ENCODE peak calls at places on chromosome 4, in nine cellular contexts. A is NB4, G is GM12891, L is adrenal gland, V is esophagus muscularis mucosa, M is A549, J is suprapubic skin, Q is heart left ventricle, Z is upper lobe of left lung. E is an unnamed sample.

GRCh38 chr4:78069859-78070258 is 12.7 kb downstream of the FRAS1 start:
- DNase-seq in V (no peak), J (no peak), M (no peak), L (no peak), Z (no peak), Q (no peak), G (no peak), A (no peak), E (no peak)

GRCh38 chr4:184102927-184103326 is 114.7 kb downstream of the ENPP6 start:
- DNase-seq in L (no peak), Z (no peak), G (no peak), Q (no peak), A (no peak), J (no peak), M (no peak), V (no peak), E (no peak)

GRCh38 chr4:8747896-8748575 is 123.6 kb downstream of the HMX1 start:
- DNase-seq in Q (no peak), J (peak), M (no peak), V (no peak), G (no peak), L (no peak), Z (no peak), A (no peak), E (no peak)

GRCh38 chr4:161869511-161869910 is 294.3 kb downstream of the FSTL5 start:
- DNase-seq in Z (no peak), J (no peak), Q (no peak), V (no peak), A (no peak), G (no peak), L (no peak), M (no peak), E (no peak)

GRCh38 chr4:36189511-36190226 is 54.6 kb downstream of the ARAP2 start:
- DNase-seq in A (no peak), Q (no peak), Z (no peak), V (no peak), L (no peak), J (no peak), G (no peak), M (no peak), E (no peak)

GRCh38 chr4:8112672-8113071 is 45.9 kb downstream of the ABLIM2 start:
- DNase-seq in M (no peak), Q (no peak), Z (no peak), A (no peak), L (no peak), J (no peak), V (no peak), G (no peak), E (no peak)

GRCh38 chr4:165347647-165348569 is 20.4 kb downstream of the MSMO1 start:
- DNase-seq in L (no peak), Q (no peak), A (no peak), G (no peak), Z (no peak), M (no peak), V (no peak), J (no peak), E (no peak)

GRCh38 chr4:25258980-25259578 is 25.2 kb downstream of the PI4K2B start:
- DNase-seq in M (no peak), Z (no peak), V (no peak), G (no peak), A (no peak), Q (no peak), J (no peak), L (no peak), E (no peak)

GRCh38 chr4:122928930-122929329 is 6.5 kb upstream of the NUDT6 start:
- DNase-seq in A (no peak), G (no peak), V (no peak), Q (no peak), Z (no peak), M (no peak), J (no peak), L (no peak), E (no peak)

GRCh38 chr4:73776363-73776762 is 36.0 kb downstream of the CXCL8 start:
- DNase-seq in G (no peak), Q (peak), A (peak), M (peak), J (no peak), V (no peak), Z (peak), L (peak), E (no peak)

GRCh38 chr4:71857713-71858451 is 74.0 kb upstream of the GC start:
- DNase-seq in A (no peak), Q (no peak), V (no peak), L (no peak), Z (peak), M (no peak), G (no peak), J (no peak), E (peak)

GRCh38 chr4:8392591-8393190 is 47.8 kb downstream of the ACOX3 start:
- DNase-seq in L (no peak), Q (no peak), V (no peak), J (no peak), G (no peak), A (peak), Z (no peak), M (no peak), E (no peak)

GRCh38 chr4:610411-611261 is 14.7 kb upstream of the PDE6B start:
- DNase-seq in L (no peak), M (peak), V (no peak), Z (peak), G (no peak), J (no peak), Q (no peak), A (no peak), E (no peak)

GRCh38 chr4:174005422-174005821 is 278.0 kb downstream of the FBXO8 start:
- DNase-seq in M (peak), G (no peak), Z (no peak), V (no peak), L (no peak), A (no peak), J (no peak), Q (no peak), E (no peak)

GRCh38 chr4:911221-911751 is 20.8 kb downstream of the GAK start:
- DNase-seq in G (no peak), L (no peak), Q (no peak), M (no peak), A (no peak), J (no peak), Z (no peak), V (no peak), E (no peak)

GRCh38 chr4:57110635-57111546 is 706 bp upstream of the IGFBP7 start:
- DNase-seq in J (no peak), A (peak), G (peak), L (no peak), V (peak), M (no peak), Q (peak), Z (peak), E (peak)

GRCh38 chr4:28481565-28481964 is 1620.9 kb downstream of the STIM2 start:
- DNase-seq in Q (no peak), J (no peak), M (no peak), V (no peak), G (no peak), A (no peak), L (no peak), Z (no peak), E (no peak)

GRCh38 chr4:24747234-24747975 is 48.0 kb upstream of the SOD3 start:
- DNase-seq in L (no peak), Q (no peak), M (no peak), G (no peak), A (no peak), Z (no peak), V (no peak), J (no peak), E (no peak)

GRCh38 chr4:3346146-3346545 is 53.3 kb downstream of the RGS12 start:
- DNase-seq in A (peak), Q (no peak), V (no peak), M (peak), L (peak), G (peak), Z (no peak), J (peak), E (peak)

GRCh38 chr4:41693629-41694028 is 54.9 kb downstream of the PHOX2B start:
- DNase-seq in J (no peak), V (no peak), Q (no peak), L (no peak), M (peak), G (no peak), A (peak), Z (no peak), E (peak)

GRCh38 chr4:122772311-122772710 is 39.8 kb downstream of the BBS12 start:
- DNase-seq in A (no peak), J (no peak), G (no peak), L (no peak), V (no peak), M (no peak), Z (no peak), Q (no peak), E (no peak)

DNA sequence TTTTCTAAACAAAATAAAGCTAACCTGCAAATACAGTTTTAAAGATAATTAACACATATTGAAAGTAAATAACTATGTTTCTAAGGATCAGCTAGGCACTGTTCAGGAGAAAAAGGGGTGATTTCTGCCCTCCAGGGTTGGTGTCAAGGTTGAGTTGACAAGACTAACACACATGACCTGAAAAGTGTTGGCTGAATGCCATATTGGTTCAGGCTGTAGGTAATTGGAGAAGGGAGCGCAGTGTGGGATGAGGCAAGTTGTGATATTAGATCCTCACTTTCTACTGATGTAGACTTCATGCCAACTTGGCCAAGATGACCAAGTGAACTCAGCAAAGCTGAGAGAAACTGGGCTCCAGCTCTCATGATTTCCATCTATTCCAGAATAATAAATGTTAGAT is 42.2 kb downstream of the PPM1K start:
- DNase-seq in L (no peak), Z (no peak), G (no peak), V (no peak), J (no peak), Q (no peak), A (no peak), M (no peak), E (no peak)
- TF ChIP-seq POLR2A in L (no peak), Z (no peak), G (no peak), V (no peak), J (no peak), Q (no peak), A (no peak), M (no peak), E (no peak)

DNA sequence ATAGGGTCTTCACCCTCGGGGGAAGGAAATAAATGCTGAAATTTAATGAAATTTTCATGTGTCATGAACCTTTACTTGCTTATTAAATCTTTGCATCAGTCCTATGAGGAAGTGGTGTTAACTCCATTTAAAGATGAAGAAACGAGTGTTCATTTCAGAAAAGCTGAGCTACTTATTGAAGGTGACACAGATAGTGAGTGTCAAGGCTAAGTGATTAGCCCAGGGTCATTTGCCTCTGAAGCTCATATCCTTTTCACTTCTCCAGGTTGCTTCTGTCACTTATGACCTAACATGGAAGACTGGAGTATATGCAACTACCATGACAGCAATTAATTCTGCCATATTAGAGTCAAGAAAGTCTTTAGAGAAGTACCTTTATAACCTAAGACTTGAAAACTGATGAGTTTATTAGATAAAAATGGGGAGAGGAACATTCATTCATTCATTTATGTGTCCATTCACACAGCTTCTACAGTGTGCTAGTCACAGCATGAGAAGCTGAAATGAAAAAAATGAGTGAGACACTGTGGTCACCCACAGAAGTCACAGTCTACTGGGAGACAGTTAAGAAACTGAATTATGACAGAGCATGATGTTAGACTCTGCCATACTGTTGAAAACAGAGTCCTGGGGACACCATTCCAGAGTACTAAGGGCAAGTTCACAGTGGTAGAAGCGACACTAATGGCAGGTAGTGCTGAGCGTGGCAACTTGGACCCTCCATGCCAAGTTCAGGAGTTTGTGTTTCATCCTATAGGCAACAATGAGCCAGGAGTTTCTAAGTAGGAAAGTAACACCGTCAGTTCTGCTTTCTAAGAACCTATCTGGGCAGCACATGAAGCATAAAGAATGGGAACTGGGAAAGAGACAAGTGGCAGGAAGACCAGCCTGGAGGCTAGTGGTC is 21.3 kb downstream of the ALPK1 start:
- DNase-seq in G (no peak), Q (no peak), Z (no peak), J (no peak), V (peak), A (no peak), M (no peak), L (no peak), E (no peak)
- TF ChIP-seq POLR2A in G (peak), Q (no peak), Z (no peak), J (no peak), V (no peak), A (no peak), M (no peak), L (no peak), E (no peak)

GRCh38 chr4:169619958-169620845 is at the start of gene CLCN3:
- DNase-seq in M (peak), G (peak), A (peak), Z (peak), Q (peak), J (peak), V (peak), L (peak), E (peak)
- TF ChIP-seq POLR2A in M (peak), G (peak), A (peak), Z (peak), Q (peak), J (peak), V (peak), L (peak), E (peak)

GRCh38 chr4:2261853-2262144 is at the start of gene MXD4:
- DNase-seq in Z (no peak), L (no peak), G (no peak), A (no peak), V (no peak), M (no peak), J (no peak), Q (no peak), E (no peak)
- TF ChIP-seq POLR2A in Z (no peak), L (peak), G (no peak), A (no peak), V (no peak), M (peak), J (peak), Q (no peak), E (no peak)

GRCh38 chr4:176320340-176320975 is 692 bp downstream of the SPCS3 start:
- DNase-seq in Q (peak), G (peak), V (peak), L (peak), M (peak), Z (peak), A (peak), J (peak), E (peak)
- TF ChIP-seq POLR2A in Q (no peak), G (no peak), V (no peak), L (peak), M (peak), Z (no peak), A (no peak), J (no peak), E (no peak)

GRCh38 chr4:89164400-89164799 is 53.1 kb downstream of the TIGD2 start:
- DNase-seq in J (no peak), L (no peak), G (no peak), Z (no peak), V (no peak), Q (no peak), M (peak), A (no peak), E (no peak)
- TF ChIP-seq POLR2A in J (no peak), L (no peak), G (no peak), Z (no peak), V (no peak), Q (no peak), M (no peak), A (no peak), E (no peak)

E was measured in erythroblast.